ENCODE peak calls at places on chromosomes 12 and 14, in ten cellular contexts. R is cardiac muscle cell, Z is tibial nerve, Y is OCI-LY7, C is astrocyte of the cerebellum, W is BE2C, L is psoas muscle, F is right atrium auricular region, B is lower leg skin, M is uterus. Q is an unnamed sample.

GRCh38 chr12:51246254-51246853 is 7.7 kb downstream of the DAZAP2 start:
- DNase-seq in R (peak; percentile 90), Z (no peak), Y (peak; percentile 41), C (no peak), W (peak; percentile 26), L (no peak), F (no peak), B (no peak), M (no peak), Q (peak; percentile 10)

GRCh38 chr12:40616383-40616900 is 75.8 kb upstream of the CNTN1 start:
- DNase-seq in R (no peak), Z (no peak), Y (no peak), C (no peak), W (no peak), L (no peak), F (no peak), B (no peak), M (no peak), Q (no peak)

GRCh38 chr14:92340938-92341337 is 18.0 kb downstream of the SLC24A4 start:
- DNase-seq in R (no peak), Z (no peak), Y (no peak), C (no peak), W (no peak), L (no peak), F (no peak), B (no peak), M (no peak), Q (no peak)

GRCh38 chr12:52242442-52243263 is 9.6 kb downstream of the KRT7 start:
- DNase-seq in R (no peak), Z (no peak), Y (no peak), C (no peak), W (no peak), L (peak; percentile 28), F (no peak), B (peak; percentile 63), M (no peak), Q (no peak)

GRCh38 chr12:89156862-89157262 is 195.4 kb downstream of the DUSP6 start:
- DNase-seq in R (peak; percentile 68), Z (no peak), Y (no peak), C (no peak), W (no peak), L (no peak), F (no peak), B (no peak), M (no peak), Q (no peak)

GRCh38 chr12:89968151-89968699 is 259.6 kb upstream of the ATP2B1 start:
- DNase-seq in R (no peak), Z (no peak), Y (no peak), C (no peak), W (no peak), L (no peak), F (no peak), B (no peak), M (no peak), Q (no peak)

GRCh38 chr14:95522556-95522955 is 6.1 kb upstream of the SYNE3 start:
- DNase-seq in R (no peak), Z (no peak), Y (no peak), C (no peak), W (no peak), L (no peak), F (no peak), B (no peak), M (no peak), Q (no peak)

GRCh38 chr14:23366163-23366921 is 1.4 kb upstream of the EFS start:
- DNase-seq in R (peak; percentile 85), Z (peak; percentile 62), Y (no peak), C (peak; percentile 23), W (no peak), L (peak; percentile 83), F (no peak), B (peak; percentile 91), M (peak; percentile 83), Q (no peak)

GRCh38 chr12:10191865-10192264 is 13.0 kb downstream of the TMEM52B start:
- DNase-seq in R (no peak), Z (no peak), Y (no peak), C (peak; percentile 84), W (no peak), L (no peak), F (no peak), B (no peak), M (no peak), Q (no peak)

GRCh38 chr12:66898700-66899469 is 220.0 kb upstream of the GRIP1 start:
- DNase-seq in R (no peak), Z (no peak), Y (no peak), C (no peak), W (no peak), L (no peak), F (no peak), B (no peak), M (no peak), Q (no peak)

GRCh38 chr12:100651108-100651507 is 77.6 kb downstream of the GAS2L3 start:
- DNase-seq in R (no peak), Z (no peak), Y (no peak), C (no peak), W (no peak), L (no peak), F (no peak), B (no peak), M (no peak), Q (no peak)

DNA sequence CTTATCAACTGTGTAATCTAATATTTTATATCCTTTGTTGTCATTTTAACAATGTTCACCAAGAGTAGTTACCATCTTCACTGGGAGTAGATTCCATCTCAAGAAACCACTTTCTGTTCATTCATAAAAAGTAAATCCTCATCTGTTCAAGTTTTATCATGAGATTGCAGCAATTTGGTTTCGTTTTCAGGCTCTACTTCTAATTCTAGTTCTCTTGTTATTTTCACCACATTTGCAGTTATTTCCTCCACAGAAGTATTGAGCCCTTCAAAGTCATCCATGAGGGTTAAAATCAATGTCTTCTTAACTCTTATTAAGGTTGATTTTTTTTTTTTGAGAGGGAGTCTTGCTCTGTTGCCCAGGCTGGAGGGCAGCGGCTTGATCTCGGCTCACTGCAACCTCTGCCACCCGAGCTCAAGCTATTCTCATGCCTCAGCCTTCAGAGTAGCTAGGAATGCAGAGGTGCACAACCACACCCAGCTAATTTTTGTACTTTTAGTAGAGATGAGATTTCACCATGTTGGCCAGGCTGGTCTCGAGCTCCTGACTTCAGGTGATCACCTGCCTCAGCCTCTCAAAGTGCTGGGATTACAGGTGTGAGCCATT is 276.6 kb downstream of the ACSS3 start:
- DNase-seq in R (no peak), Z (no peak), Y (no peak), C (no peak), W (no peak), L (no peak), F (no peak), B (no peak), M (no peak), Q (no peak)
- H3K4me3 ChIP-seq in R (no peak overlapping the region), Z (no peak overlapping the region), Y (peak overlapping the region; percentile 32), C (no peak overlapping the region), W (peak overlapping the region; percentile 38), L (no peak overlapping the region), F (no peak overlapping the region), B (no peak overlapping the region), M (no peak overlapping the region), Q (no peak overlapping the region)

GRCh38 chr12:120630139-120630895 is 10.1 kb upstream of the CABP1 start:
- DNase-seq in R (no peak), Z (no peak), Y (no peak), C (no peak), W (peak; percentile 43), L (no peak), F (no peak), B (no peak), M (no peak), Q (no peak)

GRCh38 chr12:120631097-120631496 is 9.3 kb upstream of the CABP1 start:
- DNase-seq in R (no peak), Z (no peak), Y (no peak), C (no peak), W (no peak), L (no peak), F (no peak), B (no peak), M (no peak), Q (no peak)

GRCh38 chr12:120625557-120626419 is 14.6 kb upstream of the CABP1 start:
- DNase-seq in R (no peak), Z (no peak), Y (peak; percentile 73), C (no peak), W (no peak), L (no peak), F (no peak), B (no peak), M (no peak), Q (no peak)

GRCh38 chr12:120628919-120629318 is 11.5 kb upstream of the CABP1 start:
- DNase-seq in R (no peak), Z (no peak), Y (no peak), C (no peak), W (peak; percentile 61), L (no peak), F (no peak), B (no peak), M (no peak), Q (no peak)
- TF ChIP-seq CTCF in R (peak; percentile 18), Z (no peak), Y (no peak), C (no peak), W (peak; percentile 59), L (no peak), F (peak; percentile 41), B (no peak), M (no peak), Q (no peak)

DNA sequence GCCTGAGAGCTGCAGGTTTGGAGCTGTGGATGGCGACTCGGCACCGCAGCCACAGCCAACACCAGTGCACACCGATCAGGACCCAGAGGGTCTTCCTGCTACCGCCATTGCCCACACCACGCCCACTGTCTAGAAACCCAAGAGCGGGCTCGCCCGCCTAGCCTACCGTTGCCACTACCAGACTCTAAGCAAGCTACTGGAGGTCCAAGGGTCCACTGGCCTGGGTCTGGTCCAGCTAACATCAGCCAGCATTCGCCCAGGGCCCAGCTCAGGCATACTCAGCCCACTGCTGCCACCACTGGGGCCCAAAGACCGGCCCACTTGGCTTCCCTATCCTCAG is 30.5 kb upstream of the MON2 start:
- DNase-seq in R (no peak), Z (no peak), Y (no peak), C (no peak), W (peak; percentile 6), L (peak; percentile 46), F (no peak), B (no peak), M (no peak), Q (no peak)
- H3K4me3 ChIP-seq in R (no peak overlapping the region), Z (no peak overlapping the region), Y (no peak overlapping the region), C (no peak overlapping the region), W (peak overlapping the region; percentile 67), L (no peak overlapping the region), F (peak overlapping the region; percentile 46), B (no peak overlapping the region), M (no peak overlapping the region), Q (no peak overlapping the region)

GRCh38 chr12:85206543-85206942 is 73.5 kb upstream of the ALX1 start:
- DNase-seq in R (no peak), Z (no peak), Y (no peak), C (no peak), W (no peak), L (no peak), F (no peak), B (no peak), M (no peak), Q (no peak)
- TF ChIP-seq CTCF in R (no peak), Z (no peak), Y (no peak), C (no peak), W (no peak), L (no peak), F (no peak), B (no peak), M (no peak), Q (no peak)

Q was measured in body of pancreas.